ENCODE peak calls at places on chromosome 17, in seven cellular contexts. E, Y, U, A, M, F and R are unnamed samples.

GRCh38 chr17:14579716-14580115 is 278.8 kb downstream of the HS3ST3B1 start:
- DNase-seq in E (no peak), Y (no peak), U (no peak), A (no peak), M (no peak), F (no peak), R (no peak)

GRCh38 chr17:35568561-35568960 is 7.9 kb upstream of the SLFN14 start:
- DNase-seq in E (no peak), Y (no peak), U (no peak), A (peak), M (no peak), F (no peak), R (no peak)

GRCh38 chr17:65785109-65785508 is 223.7 kb upstream of the AXIN2 start:
- DNase-seq in E (no peak), Y (peak), U (no peak), A (peak), M (peak), F (no peak), R (no peak)

GRCh38 chr17:13776027-13776551 is 174.4 kb upstream of the HS3ST3A1 start:
- DNase-seq in E (no peak), Y (no peak), U (no peak), A (no peak), M (peak), F (no peak), R (no peak)

GRCh38 chr17:8918811-8919210 is 46.7 kb downstream of the PIK3R5 start:
- DNase-seq in E (no peak), Y (no peak), U (no peak), A (peak), M (no peak), F (no peak), R (no peak)

GRCh38 chr17:51997723-51998122 is 160.8 kb downstream of the CA10 start:
- DNase-seq in E (no peak), Y (no peak), U (no peak), A (no peak), M (no peak), F (no peak), R (no peak)

GRCh38 chr17:62653831-62654829 is 26.7 kb downstream of the MRC2 start:
- DNase-seq in E (no peak), Y (no peak), U (no peak), A (peak), M (peak), F (no peak), R (no peak)

GRCh38 chr17:35254107-35254802 is 11.4 kb downstream of the SLFN5 start:
- DNase-seq in E (no peak), Y (peak), U (peak), A (peak), M (peak), F (no peak), R (no peak)

GRCh38 chr17:28345420-28346198 is 10.0 kb downstream of the TNFAIP1 start:
- DNase-seq in E (no peak), Y (no peak), U (no peak), A (no peak), M (no peak), F (no peak), R (no peak)

GRCh38 chr17:38341035-38341721 is 2.6 kb downstream of the GPR179 start:
- DNase-seq in E (no peak), Y (no peak), U (no peak), A (peak), M (no peak), F (no peak), R (no peak)

GRCh38 chr17:19482571-19482970 is 51.1 kb upstream of the SLC47A1 start:
- DNase-seq in E (no peak), Y (no peak), U (no peak), A (peak), M (no peak), F (no peak), R (no peak)

DNA sequence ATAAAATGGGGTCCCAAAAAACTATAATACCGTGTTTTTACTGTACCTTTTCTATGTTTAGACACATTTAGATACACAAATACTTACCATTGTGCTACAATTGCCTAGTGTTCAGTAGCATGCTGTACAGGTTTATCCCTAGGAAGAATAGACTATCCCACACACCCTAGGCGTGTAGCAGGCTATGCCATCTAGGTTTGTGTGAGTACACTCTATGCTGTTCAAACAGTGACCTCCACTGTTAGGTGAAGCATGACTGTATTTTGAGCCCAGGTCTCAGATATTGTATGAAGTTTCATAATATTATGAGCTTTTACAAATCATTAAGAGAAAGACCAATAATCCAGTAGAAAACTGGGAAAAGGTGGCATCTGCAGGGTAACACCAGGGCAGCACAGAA is 23.6 kb downstream of the MILR1 start:
- DNase-seq in E (no peak), Y (no peak), U (no peak), A (no peak), M (no peak), F (no peak), R (no peak)
- TF ChIP-seq CTCF in E (no peak), Y (no peak), U (no peak), A (no peak), M (no peak), F (no peak), R (no peak)

GRCh38 chr17:41620583-41621434 is 3.6 kb downstream of the KRT17 start:
- DNase-seq in E (peak), Y (no peak), U (no peak), A (peak), M (no peak), F (no peak), R (no peak)
- TF ChIP-seq CTCF in E (no peak), Y (no peak), U (no peak), A (no peak), M (no peak), F (no peak), R (no peak)

GRCh38 chr17:71334041-71334781 is 786.6 kb upstream of the SOX9 start:
- DNase-seq in E (no peak), Y (no peak), U (no peak), A (no peak), M (peak), F (no peak), R (no peak)

GRCh38 chr17:71337903-71338302 is 782.9 kb upstream of the SOX9 start:
- DNase-seq in E (no peak), Y (no peak), U (no peak), A (no peak), M (no peak), F (no peak), R (no peak)

GRCh38 chr17:71335212-71335611 is 785.6 kb upstream of the SOX9 start:
- DNase-seq in E (no peak), Y (no peak), U (no peak), A (no peak), M (no peak), F (no peak), R (no peak)

GRCh38 chr17:71339219-71339618 is 781.6 kb upstream of the SOX9 start:
- DNase-seq in E (no peak), Y (no peak), U (no peak), A (no peak), M (no peak), F (no peak), R (no peak)

DNA sequence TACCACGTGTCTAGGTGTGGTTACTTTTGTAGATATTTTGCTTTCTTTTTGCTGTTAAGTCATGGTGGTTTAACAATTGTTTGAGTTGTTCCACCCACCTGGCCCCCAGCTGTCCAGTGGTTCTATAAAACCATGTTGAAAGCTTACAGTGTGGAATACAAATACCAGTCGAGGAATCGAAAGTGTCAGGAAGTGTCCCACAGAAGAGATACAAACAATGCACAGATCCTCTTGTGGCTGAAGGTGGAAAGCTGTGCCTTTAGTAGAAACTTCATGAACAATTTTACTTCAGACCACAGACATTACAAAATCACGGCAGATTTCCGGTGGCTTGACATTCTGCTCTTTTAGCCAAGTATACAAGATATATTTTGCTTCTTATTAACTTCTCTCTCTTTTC is 782.4 kb upstream of the SOX9 start:
- DNase-seq in E (no peak), Y (no peak), U (no peak), A (peak), M (peak), F (no peak), R (no peak)
- TF ChIP-seq CTCF in E (no peak), Y (peak), U (no peak), A (no peak), M (no peak), F (no peak), R (no peak)

DNA sequence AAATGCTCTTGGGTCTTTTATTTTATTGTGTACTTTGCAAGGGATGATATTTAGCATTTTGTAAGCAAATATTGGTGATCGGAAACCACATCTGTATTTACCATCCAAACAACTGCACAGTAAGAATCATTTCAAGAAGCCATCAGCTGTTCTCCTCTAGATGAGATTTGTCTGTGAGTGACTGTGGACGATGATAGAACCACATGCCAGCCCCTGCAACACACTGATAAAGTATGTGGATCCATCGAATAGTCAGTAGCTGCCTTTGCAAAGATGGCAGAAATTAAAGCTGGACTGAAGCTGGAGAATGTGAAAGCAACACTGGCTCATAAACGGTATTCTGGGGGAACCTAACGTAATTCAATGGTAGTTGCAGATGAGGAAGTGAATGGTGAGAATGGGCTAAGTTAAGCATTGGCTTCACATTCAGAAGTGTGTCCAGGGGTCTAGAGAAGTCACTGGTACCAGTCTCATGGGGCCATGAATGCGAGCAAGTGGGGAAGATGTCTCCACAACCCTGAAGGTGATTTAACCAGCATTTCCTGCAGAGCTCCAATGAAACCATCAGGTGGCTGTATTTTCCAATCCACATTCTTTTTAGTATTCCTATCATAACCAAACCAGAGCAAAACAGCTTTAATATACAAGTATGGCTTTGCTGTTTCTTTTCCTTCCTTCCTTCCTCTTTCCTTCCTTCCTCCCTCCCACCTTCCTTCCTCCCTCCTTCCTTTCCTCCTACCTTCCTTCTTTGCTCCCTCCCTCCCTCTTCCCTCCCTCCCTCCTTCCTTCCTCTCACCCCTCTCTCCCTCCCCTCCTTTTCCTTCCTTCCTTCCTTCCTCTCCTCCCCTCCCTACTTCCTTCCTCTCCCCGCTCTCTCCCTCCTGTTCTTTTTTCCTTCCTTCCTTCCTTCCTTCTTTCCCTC is 169.4 kb downstream of the ABCA8 start:
- DNase-seq in E (no peak), Y (no peak), U (no peak), A (no peak), M (no peak), F (no peak), R (no peak)
- TF ChIP-seq CTCF in E (no peak), Y (no peak), U (no peak), A (no peak), M (no peak), F (no peak), R (no peak)

DNA sequence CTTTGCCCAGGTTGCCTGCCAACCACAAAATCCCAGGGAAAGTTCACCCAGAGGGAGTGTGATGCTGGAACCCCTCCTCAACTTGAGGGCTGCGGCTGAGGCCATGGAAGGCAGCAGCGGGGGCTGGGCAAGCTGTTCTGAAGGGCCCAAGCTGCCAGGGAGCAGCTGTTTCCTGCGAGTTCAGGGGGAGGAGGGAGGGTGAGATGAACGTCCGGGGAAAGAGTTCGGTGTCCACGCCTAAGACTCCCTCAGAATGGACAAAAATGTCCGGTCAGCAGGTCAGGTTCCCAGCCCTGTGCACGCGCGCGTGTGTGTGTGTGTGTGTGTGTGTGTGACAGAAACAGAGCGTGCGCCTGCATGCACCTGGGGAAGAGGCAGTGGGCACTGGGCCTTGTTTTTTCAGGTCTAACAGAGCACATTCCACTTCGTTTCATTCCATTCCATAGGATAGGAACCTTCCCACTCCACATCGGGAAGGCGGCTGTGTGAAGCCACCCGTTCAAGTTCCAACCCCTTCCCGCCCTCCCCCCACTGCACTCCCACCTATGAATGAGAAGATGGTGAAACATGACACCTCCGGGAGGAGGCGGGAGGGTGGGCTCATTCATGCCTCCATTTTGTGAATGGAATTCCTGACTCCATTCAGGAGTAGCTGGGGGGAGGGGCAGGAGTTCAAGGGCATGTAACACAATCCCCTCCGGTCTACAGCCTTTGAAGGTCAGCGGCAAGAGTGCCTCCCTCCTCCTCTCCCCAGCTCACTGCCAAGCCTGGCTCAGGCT is 15.6 kb downstream of the ETV4 start:
- DNase-seq in E (no peak), Y (peak), U (peak), A (peak), M (peak), F (no peak), R (no peak)
- TF ChIP-seq CTCF in E (no peak), Y (no peak), U (no peak), A (no peak), M (no peak), F (no peak), R (no peak)

DNA sequence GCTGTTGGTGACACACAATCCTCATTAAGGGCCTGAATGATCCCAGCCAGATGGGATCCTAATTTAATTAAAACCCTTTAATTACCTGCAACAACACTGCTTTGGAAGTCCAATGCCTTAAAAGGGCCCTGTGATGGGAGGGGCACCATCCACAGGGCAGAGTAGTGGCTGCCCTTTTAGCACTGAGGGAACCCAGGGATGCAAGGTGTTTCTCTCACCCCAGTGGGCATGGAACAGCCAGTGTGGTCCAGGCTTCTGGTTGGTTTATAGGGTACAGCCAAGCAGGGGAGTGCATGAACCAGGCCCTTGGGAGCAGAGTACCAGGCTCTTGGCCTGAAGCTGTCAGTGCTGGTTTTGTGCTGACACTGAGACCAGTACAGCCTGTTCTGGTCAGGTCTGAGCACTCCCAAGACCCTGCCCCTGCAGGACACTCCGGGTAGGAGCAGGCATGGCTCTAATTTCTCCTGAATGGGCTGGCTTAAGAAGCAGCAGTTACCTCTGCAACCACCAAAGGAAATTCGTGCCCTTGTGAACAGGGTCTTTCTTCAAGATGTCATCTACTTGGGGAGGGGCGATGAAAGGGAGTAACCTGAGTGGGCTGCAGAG is 9.9 kb downstream of the NXPH3 start:
- DNase-seq in E (no peak), Y (no peak), U (peak), A (no peak), M (no peak), F (no peak), R (no peak)
- TF ChIP-seq CTCF in E (no peak), Y (peak), U (peak), A (peak), M (no peak), F (no peak), R (no peak)

GRCh38 chr17:32588982-32589381 is 102.2 kb downstream of the CDK5R1 start:
- DNase-seq in E (no peak), Y (no peak), U (peak), A (no peak), M (no peak), F (no peak), R (no peak)
- TF ChIP-seq CTCF in E (no peak), Y (peak), U (peak), A (no peak), M (no peak), F (no peak), R (peak)